ENCODE peak calls at places on chromosomes 3 and 15, in four cellular contexts. T is PC-3, M is NCI-H748 treated with DMSO at 0.1 percent for 48 hours, J is iris pigment epithelial cell. F is an unnamed sample.

GRCh38 chr3:24591661-24592555 is 97.3 kb upstream of the THRB start:
- DNase-seq in M (peak), J (peak), T (peak), F (no peak)

GRCh38 chr3:78736863-78737262 is 1030.9 kb downstream of the ROBO1 start:
- DNase-seq in J (peak), T (no peak), M (no peak), F (no peak)

GRCh38 chr3:23263796-23264195 is 60.7 kb downstream of the UBE2E2 start:
- DNase-seq in M (no peak), T (peak), J (peak), F (no peak)

GRCh38 chr3:52453496-52454234 is at the start of gene TNNC1:
- DNase-seq in T (no peak), M (no peak), J (no peak), F (no peak)

GRCh38 chr3:13568515-13568995 is 19.6 kb downstream of the FBLN2 start:
- DNase-seq in M (no peak), J (no peak), T (no peak), F (no peak)

GRCh38 chr3:188046561-188047213 is 107.3 kb upstream of the LPP start:
- DNase-seq in T (peak), J (peak), M (no peak), F (no peak)

GRCh38 chr3:194339356-194339755 is 11.8 kb downstream of the CPN2 start:
- DNase-seq in J (no peak), T (no peak), M (no peak), F (no peak)

GRCh38 chr15:82315519-82316246 is 33.6 kb downstream of the GOLGA6L10 start:
- DNase-seq in J (no peak), T (no peak), M (no peak), F (no peak)

GRCh38 chr3:68256635-68257034 is 602.2 kb upstream of the SUCLG2 start:
- DNase-seq in J (no peak), M (no peak), T (peak), F (no peak)

GRCh38 chr3:128504533-128504915 is 11.5 kb upstream of the GATA2 start:
- DNase-seq in M (no peak), T (no peak), J (no peak), F (no peak)

GRCh38 chr3:46607603-46608028 is 4.7 kb upstream of the FAM240A start:
- DNase-seq in J (peak), T (peak), M (no peak), F (no peak)

GRCh38 chr3:13110678-13111116 is 37.5 kb upstream of the IQSEC1 start:
- DNase-seq in J (peak), T (peak), M (no peak), F (peak)

GRCh38 chr3:60309539-60310268 is 941.5 kb downstream of the FHIT start:
- DNase-seq in T (no peak), M (no peak), J (no peak), F (peak)

GRCh38 chr3:133833880-133834620 is 28.4 kb downstream of the SRPRB start:
- DNase-seq in J (no peak), M (no peak), T (no peak), F (no peak)

GRCh38 chr3:188595890-188596376 is 442.0 kb downstream of the LPP start:
- DNase-seq in M (no peak), J (peak), T (peak), F (no peak)

GRCh38 chr3:10917176-10917575 is 75.4 kb upstream of the SLC6A1 start:
- DNase-seq in J (peak), T (peak), M (no peak), F (no peak)